ENCODE peak calls at places on chromosomes 2 and 18, in seven cellular contexts. V, U, E, C, O, Q and D are unnamed samples.

GRCh38 chr2:43059183-43059897 is 167.1 kb downstream of the ZFP36L2 start:
- DNase-seq in E (peak), C (no peak), V (no peak), O (peak), Q (no peak), U (peak), D (peak)

GRCh38 chr2:132797551-132797950 is 127.5 kb upstream of the LYPD1 start:
- DNase-seq in U (no peak), O (peak), C (no peak), E (no peak), Q (no peak), V (peak), D (no peak)

GRCh38 chr2:236264256-236264655 is at the start of gene ASB18:
- DNase-seq in V (no peak), E (no peak), U (no peak), O (no peak), Q (no peak), C (no peak), D (no peak)

GRCh38 chr18:9495465-9495864 is 20.2 kb downstream of the RALBP1 start:
- DNase-seq in C (no peak), O (no peak), V (no peak), U (no peak), Q (no peak), E (no peak), D (no peak)

GRCh38 chr2:109637749-109638570 is 23.8 kb downstream of the SOWAHC start:
- DNase-seq in E (no peak), C (no peak), V (no peak), Q (peak), U (no peak), O (peak), D (peak)

GRCh38 chr2:11615209-11615608 is 54.8 kb downstream of the NTSR2 start:
- DNase-seq in O (no peak), C (no peak), Q (no peak), V (no peak), U (no peak), E (no peak), D (no peak)

GRCh38 chr2:27703638-27704341 is 40.1 kb downstream of the SLC4A1AP start:
- DNase-seq in Q (peak), O (peak), E (peak), U (peak), C (peak), V (peak), D (peak)

GRCh38 chr2:227717687-227718567 is at the start of gene SLC19A3:
- DNase-seq in U (peak), Q (peak), C (peak), O (peak), V (peak), E (peak), D (no peak)

GRCh38 chr2:88131999-88132368 is 4.1 kb upstream of the FABP1 start:
- DNase-seq in C (no peak), U (no peak), Q (no peak), V (no peak), O (no peak), E (no peak), D (no peak)

GRCh38 chr2:161077367-161078210 is 82.6 kb upstream of the TANK start:
- DNase-seq in O (peak), E (no peak), C (no peak), V (no peak), U (no peak), Q (no peak), D (peak)

GRCh38 chr18:22678486-22678885 is 254.6 kb upstream of the RBBP8 start:
- DNase-seq in E (no peak), Q (no peak), U (no peak), O (no peak), C (no peak), V (no peak), D (no peak)

GRCh38 chr2:30367232-30368070 is 79.6 kb upstream of the LCLAT1 start:
- DNase-seq in E (no peak), O (peak), Q (no peak), C (no peak), V (no peak), U (no peak), D (no peak)

GRCh38 chr2:220478305-220479058 is 851.1 kb downstream of the SLC4A3 start:
- DNase-seq in O (no peak), E (no peak), U (no peak), C (no peak), V (no peak), Q (no peak), D (no peak)

GRCh38 chr18:33839452-33840225 is 261.6 kb downstream of the ASXL3 start:
- DNase-seq in E (peak), O (peak), U (peak), C (no peak), Q (peak), V (peak), D (no peak)

GRCh38 chr18:30132959-30133358 is 909.6 kb downstream of the DSC3 start:
- DNase-seq in E (no peak), U (no peak), V (no peak), Q (no peak), O (no peak), C (no peak), D (no peak)

GRCh38 chr2:128596453-128597430 is 278.1 kb upstream of the HS6ST1 start:
- DNase-seq in Q (no peak), E (no peak), C (no peak), U (no peak), O (no peak), V (no peak), D (no peak)

GRCh38 chr2:222424281-222424728 is at the start of gene SGPP2:
- DNase-seq in U (no peak), Q (no peak), V (no peak), O (no peak), C (peak), E (no peak), D (no peak)

GRCh38 chr18:32772580-32773186 is at the start of gene KLHL14:
- DNase-seq in V (no peak), E (no peak), C (no peak), Q (no peak), O (no peak), U (no peak), D (no peak)

GRCh38 chr2:241894681-241895426 is 25.3 kb downstream of the RTP5 start:
- DNase-seq in C (peak), V (no peak), E (no peak), U (no peak), Q (no peak), O (no peak), D (no peak)

GRCh38 chr2:169479257-169480078 is at the start of gene BBS5:
- DNase-seq in C (peak), Q (peak), O (peak), U (peak), V (peak), E (peak), D (peak)

GRCh38 chr18:7946724-7947377 is 379.7 kb downstream of the PTPRM start:
- DNase-seq in U (peak), O (peak), C (no peak), V (peak), Q (no peak), E (no peak), D (no peak)
- H3K4me3 ChIP-seq in U (peak), O (peak), C (no peak), V (peak), Q (no peak), E (no peak), D (no peak)

DNA sequence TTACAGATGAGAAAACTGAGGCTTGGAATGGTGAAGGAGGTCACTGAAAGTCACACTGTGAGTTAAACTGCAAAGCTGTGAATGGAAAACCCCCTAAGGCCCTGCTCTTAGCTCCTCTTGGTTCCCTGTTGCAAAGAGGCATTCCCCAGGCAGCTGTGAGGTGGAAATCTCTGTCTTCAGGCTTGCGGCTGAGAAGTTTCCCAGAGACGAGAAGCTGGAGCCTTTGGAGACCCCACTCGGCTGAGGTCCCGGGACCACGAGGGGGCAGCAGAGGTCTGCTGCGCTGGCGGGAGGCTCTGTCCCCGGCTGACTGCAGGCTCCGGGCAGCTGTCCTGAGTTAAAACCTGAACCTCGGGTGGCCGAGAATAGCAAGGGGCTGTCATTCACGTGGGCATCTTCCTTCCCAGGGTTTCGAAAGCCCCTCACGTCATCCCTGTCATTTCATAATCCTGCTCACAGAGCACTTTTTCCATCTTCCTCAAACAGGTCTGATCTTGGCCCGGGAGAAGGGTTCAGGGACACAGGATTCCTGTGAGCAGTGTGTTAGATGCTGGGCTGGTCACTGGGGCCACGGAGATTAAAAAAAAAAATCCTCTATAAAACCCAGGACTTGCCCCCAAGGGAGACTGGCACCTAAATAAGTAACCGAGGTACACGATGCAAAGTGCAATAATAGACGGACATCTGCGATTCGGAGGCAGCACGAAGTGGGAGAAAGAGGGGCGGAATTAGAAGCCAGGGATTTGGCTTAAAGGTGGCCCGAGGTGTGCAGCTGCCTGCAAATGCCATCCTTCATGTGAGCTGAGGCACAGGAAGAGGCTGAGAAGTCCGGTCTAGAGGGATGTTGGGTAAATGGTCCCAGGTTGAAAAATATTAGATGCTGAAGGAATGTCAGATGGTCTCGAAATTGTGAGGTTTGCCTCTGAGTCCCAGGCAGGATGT is 24.6 kb upstream of the ATOH8 start:
- DNase-seq in C (peak), E (peak), U (peak), O (peak), Q (peak), V (peak), D (no peak)
- TF ChIP-seq RFX5 in C (no peak), E (no peak), U (no peak), O (no peak), Q (no peak), V (no peak), D (no peak)

DNA sequence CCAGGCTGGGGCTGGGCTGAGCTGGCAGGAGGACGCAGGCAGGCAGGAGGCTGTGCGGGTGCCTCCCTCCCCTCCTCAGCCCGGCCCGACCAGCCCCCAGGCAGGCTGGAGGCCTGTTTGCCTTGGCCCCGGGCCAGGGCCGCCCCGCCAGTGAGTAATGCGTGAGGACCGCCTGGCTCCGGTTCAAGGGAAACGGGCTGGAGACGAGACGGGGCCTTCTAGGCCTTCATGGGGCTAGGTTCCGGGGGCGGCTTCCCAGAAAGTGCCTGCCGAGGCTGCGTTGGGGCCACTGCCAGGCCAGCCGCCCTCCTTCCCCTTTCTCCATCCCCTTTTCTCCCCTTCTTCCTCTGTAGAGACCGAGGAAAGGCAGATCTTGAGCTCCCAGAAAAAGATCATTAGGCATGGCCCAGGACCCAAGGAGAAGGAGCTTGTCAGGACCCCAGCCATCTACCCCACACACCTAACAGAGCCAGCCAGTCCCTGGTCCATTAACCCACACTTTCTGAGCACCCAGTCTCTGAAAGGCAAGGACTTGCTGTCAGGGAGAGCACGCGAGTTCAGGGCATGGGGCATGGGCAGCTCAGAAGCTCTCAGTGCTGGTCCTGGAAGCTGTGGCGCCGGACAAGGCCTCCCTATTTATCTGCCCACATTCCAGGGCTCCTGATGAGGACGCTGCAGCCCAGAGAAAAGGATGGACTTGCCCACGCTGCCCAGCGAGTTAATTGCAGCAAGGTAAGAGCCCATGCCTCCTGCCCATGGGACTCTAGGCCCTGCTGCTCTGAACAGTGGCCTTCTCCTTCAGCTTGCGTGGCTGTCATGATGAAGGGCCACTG is 48.5 kb downstream of the SMAD7 start:
- DNase-seq in V (peak), E (peak), C (no peak), O (peak), U (peak), Q (peak), D (no peak)
- H3K4me3 ChIP-seq in V (no peak), E (no peak), C (no peak), O (no peak), U (peak), Q (peak), D (no peak)

DNA sequence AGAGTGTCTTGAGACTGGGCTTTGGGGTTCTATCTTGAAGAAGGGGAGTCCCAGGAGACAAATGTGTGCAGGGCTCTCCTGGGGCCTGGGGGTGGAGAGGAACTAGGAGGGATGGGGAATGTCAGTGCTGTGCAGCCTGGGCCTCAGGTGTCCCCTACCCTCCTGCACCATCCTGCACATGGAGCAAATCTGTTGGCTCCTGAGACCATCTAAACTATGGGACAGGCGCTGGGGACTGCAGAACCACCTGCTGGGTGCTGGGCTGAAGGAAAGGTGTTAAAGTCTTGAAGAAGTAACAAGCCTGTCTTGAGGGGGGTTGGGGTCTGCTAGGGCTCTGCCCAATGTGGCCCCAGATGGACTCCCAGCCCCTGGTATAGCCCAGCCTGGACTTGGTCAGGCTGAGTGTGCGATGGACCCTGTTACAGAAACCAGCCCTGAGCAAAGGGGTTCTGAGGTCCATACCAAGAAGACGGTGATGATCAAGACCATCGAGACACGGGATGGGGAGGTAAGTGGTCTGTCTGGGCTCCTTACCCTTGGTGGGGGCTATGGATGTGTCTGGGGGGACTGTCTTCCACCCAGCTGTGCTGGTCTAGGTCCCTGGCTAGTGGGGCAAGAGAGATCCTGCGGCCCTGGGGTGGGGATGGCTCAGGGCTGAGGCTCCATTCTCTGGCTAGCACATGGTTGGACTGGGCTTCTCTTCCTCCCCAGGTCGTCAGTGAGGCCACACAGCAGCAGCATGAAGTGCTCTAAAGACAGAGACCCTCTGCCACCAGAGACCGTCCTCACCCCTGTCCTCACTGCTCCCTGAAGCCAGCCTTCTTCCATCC is 7.3 kb downstream of the DES start:
- DNase-seq in U (no peak), O (no peak), Q (no peak), E (no peak), C (no peak), V (no peak), D (no peak)
- TF ChIP-seq RFX5 in U (no peak), O (no peak), Q (no peak), E (no peak), C (no peak), V (no peak), D (no peak)

GRCh38 chr2:177265834-177266817 is 1.6 kb upstream of the NFE2L2 start:
- DNase-seq in O (peak), U (no peak), V (peak), E (peak), Q (peak), C (no peak), D (no peak)
- H3K4me3 ChIP-seq in O (no peak), U (peak), V (peak), E (peak), Q (peak), C (no peak), D (peak)

GRCh38 chr2:71517851-71518250 is 64.5 kb downstream of the DYSF start:
- DNase-seq in O (no peak), C (no peak), Q (no peak), V (no peak), E (no peak), U (no peak), D (no peak)

GRCh38 chr2:71526131-71526530 is 72.8 kb downstream of the DYSF start:
- DNase-seq in U (no peak), E (no peak), Q (no peak), O (no peak), V (no peak), C (no peak), D (no peak)

GRCh38 chr2:71526975-71527374 is 73.6 kb downstream of the DYSF start:
- DNase-seq in E (no peak), U (no peak), V (no peak), C (no peak), O (no peak), Q (no peak), D (no peak)

GRCh38 chr2:71524476-71524875 is 71.1 kb downstream of the DYSF start:
- DNase-seq in Q (no peak), U (no peak), O (no peak), V (no peak), E (no peak), C (no peak), D (no peak)

DNA sequence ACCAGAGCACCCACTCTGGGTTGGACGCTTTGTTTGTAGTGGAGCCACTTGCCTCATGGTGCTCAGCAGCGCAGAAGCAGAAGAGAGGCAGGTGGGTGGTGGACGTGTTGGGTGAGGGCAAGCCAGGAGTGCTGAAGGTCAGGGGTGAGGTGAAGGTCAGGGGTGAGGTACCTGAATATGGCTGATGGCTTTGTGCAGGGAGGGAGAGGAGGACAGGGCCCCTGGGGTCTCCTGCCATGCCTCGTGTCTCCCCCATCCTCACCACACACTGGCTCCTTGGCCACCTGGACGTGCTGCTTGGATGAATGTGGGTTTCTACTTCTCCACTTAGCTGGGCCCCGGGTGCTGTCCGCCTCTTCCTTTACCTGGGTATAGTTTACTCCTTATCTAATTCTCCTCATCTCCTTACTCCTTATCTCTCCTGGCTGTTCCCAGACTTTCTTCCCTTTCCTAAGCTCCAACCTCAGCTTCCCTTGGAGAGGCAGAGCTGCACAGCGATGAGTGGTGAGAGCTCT is 68.1 kb downstream of the DYSF start:
- DNase-seq in U (no peak), C (no peak), O (no peak), V (no peak), E (no peak), Q (no peak), D (no peak)
- TF ChIP-seq RFX5 in U (no peak), C (no peak), O (no peak), V (no peak), E (no peak), Q (no peak), D (no peak)